ENCODE peak calls at places on chromosomes 7 and 10, in ten cellular contexts. V, Q, U, K, W, L, Z, P, X and G are unnamed samples.
A peak's percentile ranks its signal among the peaks of the same experiment; 100 is the strongest.

GRCh38 chr10:103715430-103715829 is 139.9 kb downstream of the SH3PXD2A start:
- DNase-seq in V (no peak), Q (peak; percentile 81), U (peak; percentile 19), K (no peak), W (no peak), L (no peak), Z (no peak), P (peak; percentile 68), X (no peak), G (no peak)

GRCh38 chr7:92843781-92844180 is 7.4 kb upstream of the CDK6 start:
- DNase-seq in V (no peak), Q (no peak), U (no peak), K (no peak), W (no peak), L (no peak), Z (no peak), P (no peak), X (no peak), G (no peak)

GRCh38 chr7:98251251-98251843 is 685 bp downstream of the TECPR1 start:
- DNase-seq in V (no peak), Q (no peak), U (peak; percentile 71), K (no peak), W (no peak), L (peak; percentile 79), Z (no peak), P (no peak), X (peak; percentile 41), G (no peak)

GRCh38 chr7:27166475-27167169 is 1.3 kb upstream of the HOXA9 start:
- DNase-seq in V (no peak), Q (no peak), U (peak; percentile 54), K (no peak), W (no peak), L (no peak), Z (no peak), P (no peak), X (no peak), G (no peak)

GRCh38 chr10:8910314-8910713 is 855.8 kb downstream of the GATA3 start:
- DNase-seq in V (no peak), Q (no peak), U (no peak), K (no peak), W (no peak), L (no peak), Z (no peak), P (no peak), X (no peak), G (no peak)

GRCh38 chr10:2111936-2112335 is 374.6 kb upstream of the ADARB2 start:
- DNase-seq in V (no peak), Q (peak; percentile 99), U (no peak), K (peak; percentile 76), W (no peak), L (no peak), Z (peak; percentile 5), P (peak; percentile 91), X (no peak), G (peak; percentile 58)

GRCh38 chr10:28250782-28251181 is 52.1 kb downstream of the MPP7 start:
- DNase-seq in V (no peak), Q (peak; percentile 35), U (no peak), K (no peak), W (no peak), L (no peak), Z (peak; percentile 12), P (peak; percentile 34), X (no peak), G (no peak)

GRCh38 chr10:91410638-91411367 is 659 bp downstream of the HECTD2 start:
- DNase-seq in V (peak; percentile 20), Q (no peak), U (no peak), K (no peak), W (no peak), L (no peak), Z (no peak), P (peak; percentile 48), X (no peak), G (no peak)

GRCh38 chr10:57776688-57777432 is 490.8 kb downstream of the IPMK start:
- DNase-seq in V (no peak), Q (no peak), U (no peak), K (no peak), W (no peak), L (no peak), Z (no peak), P (no peak), X (no peak), G (no peak)

GRCh38 chr7:102122026-102122425 is 164.6 kb upstream of the SH2B2 start:
- DNase-seq in V (no peak), Q (no peak), U (no peak), K (no peak), W (peak; percentile 75), L (no peak), Z (peak; percentile 62), P (peak; percentile 48), X (no peak), G (no peak)

GRCh38 chr7:75740846-75741497 is 2.2 kb upstream of the HIP1 start:
- DNase-seq in V (peak; percentile 71), Q (no peak), U (peak; percentile 57), K (no peak), W (no peak), L (peak; percentile 57), Z (peak; percentile 40), P (no peak), X (no peak), G (no peak)

GRCh38 chr7:128030999-128031681 is at the start of gene LRRC4:
- DNase-seq in V (peak; percentile 26), Q (peak; percentile 36), U (no peak), K (no peak), W (no peak), L (peak; percentile 36), Z (no peak), P (peak; percentile 44), X (no peak), G (no peak)

GRCh38 chr10:58513189-58514101 is 773 bp downstream of the BICC1 start:
- DNase-seq in V (peak; percentile 53), Q (peak; percentile 62), U (peak; percentile 88), K (no peak), W (no peak), L (peak; percentile 45), Z (peak; percentile 87), P (peak; percentile 36), X (no peak), G (no peak)

GRCh38 chr7:108431099-108431498 is 25.1 kb downstream of the NRCAM start:
- DNase-seq in V (no peak), Q (no peak), U (no peak), K (no peak), W (no peak), L (no peak), Z (no peak), P (no peak), X (no peak), G (no peak)

GRCh38 chr7:156143158-156143557 is 330.9 kb upstream of the SHH start:
- DNase-seq in V (no peak), Q (no peak), U (no peak), K (no peak), W (no peak), L (no peak), Z (no peak), P (no peak), X (no peak), G (no peak)

GRCh38 chr10:80501913-80502521 is 35.7 kb upstream of the SH2D4B start:
- DNase-seq in V (no peak), Q (no peak), U (peak; percentile 20), K (no peak), W (no peak), L (no peak), Z (peak; percentile 72), P (no peak), X (no peak), G (no peak)
- H3K27ac ChIP-seq in V (peak overlapping the region; percentile 72), Q (peak overlapping the region; percentile 8), U (no peak overlapping the region), K (peak overlapping the region; percentile 89), W (no peak overlapping the region), L (peak overlapping the region; percentile 86), Z (peak overlapping the region; percentile 100), P (peak overlapping the region; percentile 95), X (peak overlapping the region; percentile 54), G (peak overlapping the region; percentile 99)

DNA sequence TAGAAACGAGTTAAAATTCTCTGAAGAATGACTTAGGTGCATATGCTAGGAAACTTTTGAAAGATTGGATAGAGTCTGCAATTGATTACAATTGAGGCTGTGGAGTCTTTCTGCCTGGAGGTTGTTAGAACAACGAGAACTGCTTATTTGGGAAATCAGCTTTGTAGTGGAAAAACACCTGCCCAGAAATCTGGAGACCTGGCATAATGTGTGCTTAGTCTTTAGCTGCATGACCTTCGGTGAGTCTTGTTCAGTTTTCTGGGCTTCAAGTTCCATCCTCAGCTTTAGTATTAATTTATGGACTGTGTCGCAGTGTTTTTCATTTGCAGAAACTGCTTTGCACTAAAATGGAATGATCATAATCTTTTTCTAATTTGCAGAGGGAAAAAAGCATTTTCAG is 31.7 kb downstream of the CCNY start:
- DNase-seq in V (no peak), Q (no peak), U (no peak), K (no peak), W (no peak), L (no peak), Z (no peak), P (no peak), X (no peak), G (no peak)
- H3K27ac ChIP-seq in V (peak overlapping the region; percentile 90), Q (no peak overlapping the region), U (peak overlapping the region; percentile 58), K (no peak overlapping the region), W (no peak overlapping the region), L (peak overlapping the region; percentile 58), Z (no peak overlapping the region), P (no peak overlapping the region), X (no peak overlapping the region), G (no peak overlapping the region)

DNA sequence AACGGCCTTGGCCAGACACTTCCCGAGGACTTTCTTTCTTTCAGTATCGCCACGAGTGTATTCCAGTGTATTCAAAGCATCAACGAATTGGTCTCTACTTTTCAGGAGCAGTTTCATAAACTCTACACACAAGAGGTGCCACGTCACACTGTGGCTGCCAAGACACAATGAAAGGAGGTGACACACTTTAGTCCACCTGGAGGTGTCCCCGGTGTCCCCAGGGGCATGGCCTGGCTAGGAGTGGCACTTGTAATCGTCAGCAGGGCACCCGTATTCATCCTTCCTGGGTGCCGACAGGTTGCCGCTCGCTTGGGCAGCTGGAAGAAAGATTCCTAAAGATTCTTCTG is 5.0 kb downstream of the TNS3 start:
- DNase-seq in V (no peak), Q (no peak), U (no peak), K (no peak), W (no peak), L (peak; percentile 35), Z (peak; percentile 58), P (no peak), X (no peak), G (no peak)
- H3K27ac ChIP-seq in V (peak overlapping the region; percentile 89), Q (no peak overlapping the region), U (peak overlapping the region; percentile 77), K (no peak overlapping the region), W (no peak overlapping the region), L (peak overlapping the region; percentile 93), Z (peak overlapping the region; percentile 99), P (peak overlapping the region; percentile 68), X (no peak overlapping the region), G (no peak overlapping the region)

DNA sequence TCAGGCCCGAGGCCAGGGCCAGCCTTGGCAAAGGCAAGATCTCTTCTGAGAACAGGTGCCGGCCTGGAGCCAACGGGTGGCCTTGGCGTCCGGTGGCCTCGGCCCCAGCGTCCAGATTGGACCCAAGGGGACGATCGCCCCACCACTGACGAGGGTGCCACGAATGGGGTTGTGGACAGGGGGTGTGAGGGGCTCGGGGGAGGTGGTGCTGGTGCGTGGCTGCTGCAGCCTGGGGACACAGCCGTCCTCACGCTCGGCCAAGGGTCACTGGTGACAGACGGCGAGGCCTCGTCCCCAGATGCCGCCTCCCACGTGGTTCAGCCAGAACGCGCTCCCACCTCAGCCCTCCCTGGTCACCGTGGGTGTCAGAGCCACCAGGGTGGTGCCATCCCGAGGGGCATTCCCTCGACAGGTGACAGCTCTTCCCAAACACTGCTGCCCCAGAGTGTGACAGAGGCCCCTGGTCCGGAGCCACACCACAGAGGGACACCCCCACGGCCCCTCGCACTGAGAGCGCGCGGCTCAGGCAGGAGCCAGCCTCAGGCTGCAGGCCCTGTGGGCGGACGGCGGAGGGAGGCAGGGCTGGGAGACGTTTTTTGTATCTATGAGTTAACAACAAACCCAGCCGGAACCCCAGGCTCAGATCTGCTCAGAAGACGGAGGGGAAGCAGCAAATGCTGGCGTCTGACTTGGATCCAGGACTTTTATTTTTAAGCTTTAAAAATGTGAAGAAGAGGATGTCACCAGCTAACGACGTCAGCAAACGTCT is 18.5 kb upstream of the CFAP46 start:
- DNase-seq in V (no peak), Q (no peak), U (peak; percentile 25), K (no peak), W (no peak), L (no peak), Z (no peak), P (no peak), X (no peak), G (no peak)
- H3K27ac ChIP-seq in V (no peak overlapping the region), Q (no peak overlapping the region), U (no peak overlapping the region), K (no peak overlapping the region), W (no peak overlapping the region), L (no peak overlapping the region), Z (no peak overlapping the region), P (no peak overlapping the region), X (no peak overlapping the region), G (no peak overlapping the region)